ENCODE peak calls at places on chromosomes 5 and 9, in five cellular contexts. D is epithelial cell of esophagus, Y is right lobe of liver, U is breast epithelium, R is astrocyte. N is an unnamed sample.
A peak's percentile ranks its signal among the peaks of the same experiment; 100 is the strongest.

GRCh38 chr5:143403607-143404415 is at the start of gene NR3C1:
- DNase-seq in Y (peak; percentile 93), D (peak; percentile 81), U (peak; percentile 81), R (peak; percentile 69), N (peak; percentile 92)

GRCh38 chr9:129838707-129839259 is 3.5 kb downstream of the USP20 start:
- DNase-seq in Y (no peak), R (peak; percentile 89), D (peak; percentile 71), U (no peak), N (no peak)

GRCh38 chr5:154284433-154284832 is 93.9 kb downstream of the GALNT10 start:
- DNase-seq in D (no peak), R (no peak), Y (no peak), U (no peak), N (no peak)

GRCh38 chr5:175047048-175047447 is 322.7 kb downstream of the MSX2 start:
- DNase-seq in R (no peak), D (no peak), Y (no peak), U (no peak), N (no peak)

GRCh38 chr5:94433393-94434149 is 184.8 kb downstream of the KIAA0825 start:
- DNase-seq in R (peak; percentile 34), D (peak; percentile 73), U (no peak), Y (peak; percentile 59), N (no peak)

GRCh38 chr9:127509261-127509954 is 58.1 kb downstream of the LRSAM1 start:
- DNase-seq in R (no peak), D (no peak), U (no peak), Y (no peak), N (no peak)

GRCh38 chr5:172102251-172102870 is 85.7 kb downstream of the STK10 start:
- DNase-seq in U (no peak), D (no peak), Y (no peak), R (no peak), N (no peak)

GRCh38 chr5:88480245-88480644 is 211.6 kb upstream of the TMEM161B start:
- DNase-seq in R (peak; percentile 6), D (no peak), U (no peak), Y (no peak), N (no peak)

GRCh38 chr9:114465906-114466900 is 39.1 kb downstream of the WHRN start:
- DNase-seq in R (no peak), U (no peak), D (peak; percentile 34), Y (peak; percentile 65), N (no peak)

GRCh38 chr9:77926314-77926959 is 105.2 kb downstream of the GNAQ start:
- DNase-seq in R (peak; percentile 87), U (no peak), D (peak; percentile 46), Y (no peak), N (no peak)

GRCh38 chr5:43565043-43565442 is 8.2 kb upstream of the PAIP1 start:
- DNase-seq in D (no peak), R (no peak), Y (no peak), U (no peak), N (no peak)

GRCh38 chr5:135568923-135569360 is 9.8 kb downstream of the CXCL14 start:
- DNase-seq in D (peak; percentile 82), U (no peak), Y (no peak), R (no peak), N (no peak)

GRCh38 chr9:12166511-12166910 is 526.7 kb upstream of the TYRP1 start:
- DNase-seq in U (no peak), R (no peak), Y (no peak), D (no peak), N (no peak)

GRCh38 chr5:52799358-52799982 is 11.8 kb downstream of the ITGA1 start:
- DNase-seq in D (peak; percentile 42), U (no peak), R (peak; percentile 42), Y (peak; percentile 82), N (peak; percentile 58)

GRCh38 chr5:115541586-115541985 is 3.0 kb downstream of the FEM1C start:
- DNase-seq in D (no peak), Y (no peak), R (no peak), U (no peak), N (no peak)

GRCh38 chr9:92763721-92764380 is 782 bp downstream of the BICD2 start:
- DNase-seq in U (no peak), Y (no peak), R (no peak), D (no peak), N (peak; percentile 68)

GRCh38 chr5:142290574-142291299 is 34.1 kb downstream of the SPRY4 start:
- DNase-seq in D (peak; percentile 30), R (peak; percentile 56), U (no peak), Y (no peak), N (no peak)

GRCh38 chr9:101311759-101312420 is 72.9 kb downstream of the BAAT start:
- DNase-seq in U (no peak), Y (no peak), D (peak; percentile 86), R (peak; percentile 53), N (no peak)

GRCh38 chr9:77957652-77958051 is 74.0 kb downstream of the GNAQ start:
- DNase-seq in D (peak; percentile 91), Y (no peak), R (no peak), U (no peak), N (no peak)

GRCh38 chr9:114958021-114958846 is 27.8 kb upstream of the TNFSF8 start:
- DNase-seq in Y (peak; percentile 53), R (no peak), D (no peak), U (no peak), N (peak; percentile 74)

GRCh38 chr9:114178756-114179450 is 23.6 kb downstream of the COL27A1 start:
- DNase-seq in D (no peak), U (no peak), Y (peak; percentile 86), R (no peak), N (peak; percentile 33)

GRCh38 chr5:173881811-173882575 is 6.2 kb upstream of the CPEB4 start:
- DNase-seq in R (no peak), U (no peak), D (peak; percentile 62), Y (no peak), N (no peak)

GRCh38 chr5:145531038-145531734 is 304.0 kb downstream of the PRELID2 start:
- DNase-seq in U (no peak), R (peak; percentile 84), Y (no peak), D (peak; percentile 95), N (no peak)

GRCh38 chr5:151221574-151221973 is 2.3 kb downstream of the CCDC69 start:
- DNase-seq in R (peak; percentile 9), D (peak; percentile 42), U (no peak), Y (no peak), N (no peak)

GRCh38 chr5:74655716-74656115 is 15.2 kb upstream of the ENC1 start:
- DNase-seq in U (no peak), R (no peak), Y (no peak), D (no peak), N (no peak)

DNA sequence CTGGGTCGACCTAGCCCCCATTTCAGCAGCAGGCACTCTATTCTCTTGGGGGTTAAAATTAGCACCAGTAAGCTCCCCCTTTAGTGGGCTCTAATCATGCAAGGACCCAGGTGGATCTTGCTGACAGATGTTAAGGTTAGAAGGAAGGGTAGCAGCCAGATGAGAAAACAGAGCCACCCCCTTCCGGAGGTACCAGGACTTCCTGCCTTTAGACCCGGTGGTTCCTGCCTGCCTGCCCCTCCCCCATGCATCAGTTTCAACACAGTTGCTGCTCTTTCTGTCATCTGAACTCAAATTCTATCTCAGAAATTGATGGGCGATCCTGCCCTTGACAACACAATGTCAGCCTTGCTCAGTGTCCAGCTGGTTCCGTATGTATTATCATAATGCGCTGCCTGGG is 287.3 kb downstream of the EBF1 start:
- DNase-seq in U (no peak), Y (no peak), R (no peak), D (no peak), N (no peak)
- H3K4me3 ChIP-seq in U (no peak overlapping the region), Y (no peak overlapping the region), R (no peak overlapping the region), D (no peak overlapping the region), N (no peak overlapping the region)

GRCh38 chr9:128818099-128818838 is at the start of gene ENDOG:
- DNase-seq in U (peak; percentile 97), D (peak; percentile 96), Y (peak; percentile 98), R (peak; percentile 81), N (peak; percentile 98)

GRCh38 chr9:128818839-128819715 is 777 bp downstream of the ENDOG start:
- DNase-seq in R (no peak), Y (no peak), U (no peak), D (peak; percentile 29), N (peak; percentile 71)

GRCh38 chr9:128821584-128822406 is 3.5 kb downstream of the ENDOG start:
- DNase-seq in U (no peak), Y (no peak), R (no peak), D (no peak), N (no peak)

GRCh38 chr9:128820665-128821583 is 2.6 kb downstream of the ENDOG start:
- DNase-seq in R (no peak), Y (no peak), D (no peak), U (no peak), N (no peak)

DNA sequence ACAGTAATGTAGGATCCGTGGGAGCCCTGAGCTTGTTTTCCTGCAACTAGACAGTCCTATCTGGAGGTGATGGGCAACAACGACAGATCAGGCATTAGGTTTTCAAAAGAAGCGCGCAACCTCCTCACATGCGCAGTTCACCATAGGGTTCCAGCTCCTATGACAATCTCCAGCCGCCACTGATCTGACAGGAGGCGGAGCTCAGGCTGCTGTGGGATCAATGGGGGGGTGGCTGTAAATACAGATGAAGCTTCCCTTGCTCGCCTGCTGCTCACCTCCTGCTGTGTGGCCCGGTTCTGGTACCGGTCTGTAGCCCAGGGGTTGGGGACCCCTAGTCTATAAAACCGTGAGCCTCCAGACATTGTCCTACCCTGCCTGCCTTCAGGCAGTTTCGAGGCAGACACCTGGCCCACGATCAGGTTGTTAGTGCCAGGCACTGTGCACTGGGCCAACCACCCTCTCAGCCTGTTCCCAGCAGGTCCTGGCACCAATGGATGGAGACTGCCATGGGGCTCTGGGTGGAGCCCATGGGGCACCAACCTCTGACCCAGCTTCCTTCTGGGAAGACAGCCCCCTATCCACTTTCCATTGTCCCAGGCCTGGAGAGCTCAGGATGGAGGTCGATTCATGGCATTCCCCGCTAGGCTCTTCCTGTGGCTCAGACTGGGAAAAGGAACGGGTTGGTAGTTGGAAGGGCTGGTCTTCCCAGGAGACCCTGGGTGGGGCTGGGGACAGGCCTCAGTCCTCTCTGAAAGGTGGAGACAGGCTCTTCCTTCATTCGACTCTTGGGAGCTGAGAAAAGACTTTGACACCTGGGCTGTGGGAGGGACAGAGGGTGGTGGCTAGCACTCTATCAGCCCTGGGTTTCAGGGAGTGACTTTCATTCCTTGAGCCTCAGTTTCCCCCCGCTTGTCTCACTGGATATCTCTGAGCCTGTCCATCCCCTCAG is 1.7 kb downstream of the ENDOG start:
- DNase-seq in R (no peak), D (no peak), Y (peak; percentile 62), U (no peak), N (no peak)
- H3K4me3 ChIP-seq in R (no peak overlapping the region), D (peak overlapping the region; percentile 63), Y (peak overlapping the region; percentile 75), U (peak overlapping the region; percentile 69), N (peak overlapping the region; percentile 75)

DNA sequence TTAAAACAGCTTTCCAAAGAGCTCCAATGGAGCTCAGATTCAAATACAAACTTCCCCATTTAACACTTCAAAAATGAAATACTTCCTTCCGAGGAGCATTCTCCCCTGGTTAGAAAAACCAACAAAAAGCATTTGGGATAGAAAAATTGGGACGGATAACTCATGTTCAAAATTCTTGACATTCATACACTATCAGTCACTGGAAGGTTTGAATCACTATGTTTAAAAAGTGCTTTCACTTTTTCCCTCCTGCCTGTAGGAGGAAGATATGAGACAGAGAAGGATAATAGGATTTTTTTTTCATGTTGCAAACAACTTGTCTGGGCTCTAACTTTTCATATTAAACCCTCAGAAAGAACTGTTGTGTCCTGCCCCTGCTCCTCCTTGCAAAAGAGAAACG is 412.0 kb downstream of the ACTL7B start:
- DNase-seq in Y (no peak), U (no peak), R (peak; percentile 73), D (peak; percentile 56), N (no peak)
- H3K4me3 ChIP-seq in Y (no peak overlapping the region), U (no peak overlapping the region), R (peak overlapping the region; percentile 47), D (peak overlapping the region; percentile 54), N (no peak overlapping the region)

DNA sequence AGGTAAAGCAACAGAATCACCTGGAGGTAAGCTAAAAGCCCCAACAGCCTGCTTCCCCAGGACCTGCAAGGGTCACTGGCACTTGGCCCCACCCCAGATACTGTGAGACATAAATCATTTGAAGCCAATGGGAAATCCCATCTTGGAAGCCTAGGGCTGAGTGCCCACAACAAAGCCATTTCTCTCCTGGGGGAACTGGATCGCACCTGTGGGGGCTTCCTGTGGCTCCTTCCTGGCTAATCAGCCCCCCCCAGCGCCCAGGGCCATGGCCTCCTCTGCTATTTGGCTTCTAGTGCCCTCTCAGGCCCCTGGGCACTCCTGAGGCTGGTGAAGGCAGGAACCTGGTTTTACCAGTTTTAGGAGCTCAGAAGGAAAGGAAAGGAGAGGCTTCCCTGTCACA is 1.4 kb downstream of the KCNMB1 start:
- DNase-seq in D (no peak), R (no peak), Y (no peak), U (no peak), N (no peak)
- H3K4me3 ChIP-seq in D (no peak overlapping the region), R (no peak overlapping the region), Y (no peak overlapping the region), U (peak overlapping the region; percentile 44), N (no peak overlapping the region)

N was measured in lower lobe of right lung.